ENCODE peak calls at places on chromosomes 1 and 21, in nine cellular contexts. K, G, O, J, I, R, X, L and S are unnamed samples.

GRCh38 chr1:196308171-196308570 is 300.1 kb downstream of the KCNT2 start:
- DNase-seq in J (no peak), I (no peak), X (no peak), O (no peak), K (no peak), L (no peak), G (no peak), R (no peak), S (no peak)

GRCh38 chr1:56921486-56921885 is 44.3 kb downstream of the C8B start:
- DNase-seq in K (no peak), I (no peak), O (no peak), L (no peak), G (no peak), X (no peak), R (no peak), J (no peak), S (no peak)

GRCh38 chr1:110615548-110616130 is 9.5 kb upstream of the KCNA2 start:
- DNase-seq in I (peak; percentile 73), R (peak; percentile 49), J (peak; percentile 67), K (peak; percentile 67), X (peak; percentile 38), G (no peak), L (peak; percentile 15), O (no peak), S (peak; percentile 74)

GRCh38 chr1:107058245-107059032 is 2.0 kb downstream of the PRMT6 start:
- DNase-seq in R (no peak), X (no peak), J (no peak), O (no peak), G (no peak), K (no peak), I (no peak), L (no peak), S (no peak)

GRCh38 chr21:37829447-37829846 is 86.8 kb downstream of the KCNJ6 start:
- DNase-seq in O (no peak), K (peak; percentile 33), X (no peak), G (no peak), J (peak; percentile 76), I (no peak), R (no peak), L (no peak), S (no peak)

GRCh38 chr1:107529511-107530149 is 388.8 kb downstream of the NTNG1 start:
- DNase-seq in K (peak; percentile 71), O (no peak), I (peak; percentile 80), G (no peak), R (no peak), J (peak; percentile 19), L (peak; percentile 35), X (peak; percentile 30), S (peak; percentile 29)

GRCh38 chr21:34112316-34113033 is 39.1 kb downstream of the MRPS6 start:
- DNase-seq in J (no peak), K (no peak), R (no peak), G (no peak), X (no peak), O (no peak), I (no peak), L (no peak), S (no peak)

GRCh38 chr1:67457247-67457646 is 27.0 kb upstream of the SERBP1 start:
- DNase-seq in I (no peak), G (no peak), J (no peak), X (no peak), R (no peak), L (no peak), O (no peak), K (no peak), S (no peak)

GRCh38 chr1:206924549-206925115 is 2.9 kb upstream of the FCMR start:
- DNase-seq in R (no peak), L (no peak), J (no peak), O (no peak), I (no peak), K (no peak), G (no peak), X (no peak), S (no peak)

GRCh38 chr1:61618193-61618592 is 106.7 kb downstream of the TM2D1 start:
- DNase-seq in O (no peak), K (no peak), J (no peak), R (no peak), L (no peak), G (no peak), X (no peak), I (no peak), S (no peak)

GRCh38 chr1:160097911-160098851 is at the start of gene IGSF8:
- DNase-seq in X (peak; percentile 90), L (no peak), O (peak; percentile 94), J (peak; percentile 95), R (peak; percentile 90), K (peak; percentile 61), G (peak; percentile 89), I (peak; percentile 95), S (peak; percentile 78)

GRCh38 chr21:26840206-26840605 is 5.0 kb downstream of the ADAMTS1 start:
- DNase-seq in R (no peak), J (no peak), L (no peak), K (no peak), O (no peak), G (no peak), I (no peak), X (no peak), S (no peak)

GRCh38 chr1:235075121-235075954 is 53.3 kb downstream of the TOMM20 start:
- DNase-seq in X (no peak), I (no peak), L (peak; percentile 84), K (peak; percentile 97), O (no peak), G (peak; percentile 57), R (no peak), J (peak; percentile 58), S (no peak)

GRCh38 chr1:239179001-239179400 is 207.4 kb upstream of the CHRM3 start:
- DNase-seq in L (no peak), X (no peak), J (no peak), G (no peak), O (no peak), K (no peak), R (no peak), I (no peak), S (no peak)

GRCh38 chr1:1132928-1133750 is 17.2 kb upstream of the C1orf159 start:
- DNase-seq in O (no peak), G (no peak), I (no peak), R (no peak), L (no peak), J (peak; percentile 86), K (no peak), X (no peak), S (no peak)

GRCh38 chr21:32370971-32371766 is 21.6 kb downstream of the URB1 start:
- DNase-seq in O (no peak), K (no peak), R (no peak), I (no peak), J (no peak), G (no peak), X (no peak), L (no peak), S (no peak)

GRCh38 chr1:21931171-21932093 is 5.7 kb downstream of the HSPG2 start:
- DNase-seq in X (no peak), R (no peak), I (no peak), L (no peak), O (no peak), G (no peak), J (peak; percentile 71), K (peak; percentile 43), S (no peak)

GRCh38 chr1:203526572-203526971 is 32.6 kb downstream of the OPTC start:
- DNase-seq in J (no peak), X (no peak), R (no peak), L (no peak), I (no peak), K (peak; percentile 25), O (no peak), G (no peak), S (no peak)

GRCh38 chr1:201223852-201224670 is 33.4 kb downstream of the IGFN1 start:
- DNase-seq in G (no peak), J (no peak), K (no peak), O (no peak), X (no peak), L (no peak), R (no peak), I (no peak), S (no peak)

GRCh38 chr1:116722016-116722838 is 32.0 kb upstream of the CD2 start:
- DNase-seq in G (no peak), L (no peak), O (no peak), R (no peak), J (peak; percentile 27), I (no peak), K (peak; percentile 98), X (no peak), S (no peak)

GRCh38 chr1:183881387-183882084 is 76.6 kb downstream of the RGL1 start:
- DNase-seq in I (peak; percentile 73), O (no peak), R (no peak), G (no peak), X (no peak), K (peak; percentile 84), L (peak; percentile 18), J (no peak), S (peak; percentile 15)

GRCh38 chr1:243924588-243925349 is 74.7 kb upstream of the AKT3 start:
- DNase-seq in O (no peak), X (no peak), G (no peak), K (no peak), J (no peak), I (no peak), R (no peak), L (no peak), S (no peak)

GRCh38 chr1:43358121-43358745 is 548 bp upstream of the CDC20 start:
- DNase-seq in L (no peak), J (peak; percentile 64), R (peak; percentile 13), G (no peak), K (peak; percentile 66), I (peak; percentile 53), O (no peak), X (no peak), S (peak; percentile 15)

GRCh38 chr1:19758227-19758830 is 41.4 kb downstream of the TMCO4 start:
- DNase-seq in L (peak; percentile 41), O (no peak), R (no peak), G (no peak), X (no peak), I (no peak), K (peak; percentile 55), J (no peak), S (no peak)

GRCh38 chr1:58652351-58653184 is 47.3 kb downstream of the MYSM1 start:
- DNase-seq in R (peak; percentile 55), G (peak; percentile 12), X (peak; percentile 62), J (peak; percentile 48), L (peak; percentile 67), I (peak; percentile 82), K (peak; percentile 81), O (no peak), S (peak; percentile 56)

GRCh38 chr1:206890125-206890637 is 7.1 kb upstream of the IL24 start:
- DNase-seq in J (no peak), O (no peak), L (no peak), I (no peak), K (peak; percentile 97), R (no peak), X (no peak), G (no peak), S (no peak)

GRCh38 chr1:180167021-180167701 is 12.5 kb downstream of the QSOX1 start:
- DNase-seq in K (no peak), I (no peak), L (no peak), G (no peak), O (no peak), J (no peak), X (no peak), R (no peak), S (no peak)

GRCh38 chr1:32993215-32993566 is 28.6 kb upstream of the RNF19B start:
- DNase-seq in J (no peak), L (no peak), K (no peak), X (no peak), G (no peak), R (no peak), I (no peak), O (no peak), S (no peak)

GRCh38 chr1:28890836-28891235 is 23.5 kb upstream of the EPB41 start:
- DNase-seq in K (no peak), L (no peak), R (no peak), I (no peak), O (no peak), J (no peak), X (no peak), G (no peak), S (no peak)

GRCh38 chr1:113928129-113928949 is 785 bp upstream of the HIPK1 start:
- DNase-seq in O (no peak), I (no peak), G (no peak), J (no peak), X (no peak), L (no peak), R (no peak), K (no peak), S (no peak)

GRCh38 chr1:181919729-181919991 is 141.9 kb downstream of the ZNF648 start:
- DNase-seq in X (no peak), J (no peak), R (no peak), L (no peak), G (no peak), K (no peak), I (no peak), O (no peak), S (no peak)